ENCODE peak calls at places on chromosomes 11 and 22, in seven cellular contexts. J is mesendoderm, Z is neuronal stem cell, L is IMR-90, A is trophoblast cell, D is H9, U is H1. E is an unnamed sample.

GRCh38 chr11:19344661-19345518 is 104.1 kb upstream of the E2F8 start:
- DNase-seq in A (peak), Z (peak), U (peak), D (peak), J (peak), L (peak), E (peak)

GRCh38 chr11:120168108-120168959 is 30.4 kb upstream of the TRIM29 start:
- DNase-seq in J (no peak), L (peak), U (no peak), A (peak), D (no peak), Z (no peak), E (no peak)

GRCh38 chr11:68120212-68121066 is 749 bp downstream of the CHKA start:
- DNase-seq in Z (peak), A (peak), D (peak), J (peak), U (no peak), L (peak), E (peak)

GRCh38 chr11:20226936-20227335 is 66.7 kb upstream of the DBX1 start:
- DNase-seq in D (no peak), Z (no peak), A (no peak), U (no peak), J (no peak), L (peak), E (no peak)

GRCh38 chr11:2317354-2318050 is 15.7 kb downstream of the TSPAN32 start:
- DNase-seq in L (no peak), D (no peak), J (no peak), Z (no peak), U (no peak), A (no peak), E (no peak)

GRCh38 chr22:22059476-22060002 is 77.0 kb upstream of the TOP3B start:
- DNase-seq in L (no peak), U (no peak), J (no peak), D (no peak), A (no peak), Z (no peak), E (no peak)

GRCh38 chr11:122879785-122880184 is 2.8 kb upstream of the JHY start:
- DNase-seq in J (peak), Z (no peak), A (no peak), D (peak), L (no peak), U (peak), E (no peak)

GRCh38 chr11:108960498-108960897 is 295.6 kb downstream of the DDX10 start:
- DNase-seq in A (no peak), L (no peak), Z (no peak), U (no peak), D (peak), J (peak), E (no peak)

GRCh38 chr11:72643547-72643946 is 30.7 kb downstream of the PDE2A start:
- DNase-seq in U (no peak), D (no peak), J (no peak), Z (no peak), L (no peak), A (peak), E (peak)

GRCh38 chr11:515131-515530 is 8.1 kb upstream of the RNH1 start:
- DNase-seq in L (no peak), D (no peak), A (no peak), U (no peak), J (no peak), Z (no peak), E (no peak)

GRCh38 chr11:1458340-1459218 is 28.0 kb downstream of the MOB2 start:
- DNase-seq in L (peak), D (peak), Z (peak), A (no peak), J (peak), U (no peak), E (peak)

GRCh38 chr11:119445356-119445755 is 22.4 kb upstream of the THY1 start:
- DNase-seq in A (no peak), J (no peak), Z (no peak), U (no peak), L (no peak), D (no peak), E (no peak)

GRCh38 chr11:84289381-84289906 is 1003.3 kb upstream of the CCDC90B start:
- DNase-seq in A (no peak), U (no peak), D (no peak), L (peak), J (peak), Z (no peak), E (peak)

GRCh38 chr22:21009638-21010425 is 5.1 kb upstream of the P2RX6 start:
- DNase-seq in L (peak), U (peak), Z (peak), J (peak), D (peak), A (peak), E (peak)

GRCh38 chr11:121063728-121064127 is 37.3 kb upstream of the TECTA start:
- DNase-seq in D (no peak), U (no peak), L (no peak), J (peak), Z (no peak), A (no peak), E (no peak)

GRCh38 chr22:38056969-38057841 is at the start of gene PICK1:
- DNase-seq in L (peak), Z (peak), J (peak), U (peak), A (peak), D (peak), E (peak)

GRCh38 chr11:131865860-131866259 is 495.4 kb downstream of the NTM start:
- DNase-seq in D (no peak), A (no peak), J (no peak), U (no peak), L (no peak), Z (no peak), E (no peak)

GRCh38 chr11:62264004-62264403 is 6.0 kb upstream of the SCGB2A2 start:
- DNase-seq in U (no peak), Z (no peak), L (peak), A (no peak), D (no peak), J (no peak), E (no peak)

GRCh38 chr22:41264408-41264941 is 21.5 kb downstream of the RANGAP1 start:
- DNase-seq in D (no peak), A (peak), Z (no peak), J (no peak), U (no peak), L (no peak), E (no peak)

GRCh38 chr22:29195118-29195963 is 10.4 kb upstream of the EMID1 start:
- DNase-seq in U (no peak), A (no peak), Z (no peak), D (no peak), J (peak), L (no peak), E (peak)

GRCh38 chr11:57751676-57752253 is at the start of gene BTBD18:
- DNase-seq in D (peak), A (peak), U (peak), J (peak), Z (no peak), L (peak), E (peak)

GRCh38 chr11:115993613-115994012 is 489.4 kb upstream of the CADM1 start:
- DNase-seq in L (no peak), A (no peak), J (no peak), Z (no peak), D (no peak), U (no peak), E (no peak)

DNA sequence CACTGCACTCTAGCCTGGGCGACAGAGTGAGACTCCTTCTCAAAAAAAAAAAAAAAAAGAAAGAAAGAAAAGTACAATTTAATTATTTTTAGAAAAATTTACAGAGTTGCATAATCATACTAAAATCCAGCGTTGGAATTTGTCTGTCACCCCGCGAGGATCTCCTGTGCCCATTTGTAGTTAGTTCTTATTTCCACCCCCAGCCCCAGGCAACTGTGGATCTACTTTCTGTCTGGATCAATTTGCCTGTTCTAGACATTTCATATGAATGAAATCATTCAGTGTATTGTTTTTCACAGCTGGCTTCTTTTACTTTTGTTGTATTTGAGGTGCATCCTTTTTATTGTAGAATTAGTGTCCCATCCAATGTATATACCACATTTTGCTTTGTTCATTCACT is 102.6 kb upstream of the RASSF10 start:
- DNase-seq in J (no peak), U (no peak), A (no peak), D (no peak), Z (no peak), L (no peak), E (no peak)
- H3K23ac ChIP-seq in J (no peak), U (no peak), A (no peak), D (no peak), Z (no peak), L (no peak), E (no peak)

GRCh38 chr22:27493797-27494196 is 307.8 kb downstream of the MN1 start:
- DNase-seq in L (no peak), U (no peak), Z (no peak), J (no peak), D (no peak), A (no peak), E (no peak)
- H3K23ac ChIP-seq in L (no peak), U (no peak), Z (no peak), J (no peak), D (no peak), A (no peak), E (no peak)

GRCh38 chr22:46701262-46701661 is 36.8 kb downstream of the CERK start:
- DNase-seq in U (no peak), A (no peak), L (no peak), Z (no peak), J (no peak), D (no peak), E (no peak)

GRCh38 chr22:46707305-46707704 is 30.7 kb downstream of the CERK start:
- DNase-seq in J (no peak), L (no peak), U (no peak), D (no peak), A (no peak), Z (no peak), E (no peak)

GRCh38 chr22:46703166-46703995 is 34.7 kb downstream of the CERK start:
- DNase-seq in U (no peak), J (no peak), D (no peak), L (no peak), A (no peak), Z (no peak), E (no peak)

GRCh38 chr22:46706060-46706459 is 32.0 kb downstream of the CERK start:
- DNase-seq in J (no peak), D (no peak), U (no peak), Z (no peak), L (no peak), A (no peak), E (no peak)

DNA sequence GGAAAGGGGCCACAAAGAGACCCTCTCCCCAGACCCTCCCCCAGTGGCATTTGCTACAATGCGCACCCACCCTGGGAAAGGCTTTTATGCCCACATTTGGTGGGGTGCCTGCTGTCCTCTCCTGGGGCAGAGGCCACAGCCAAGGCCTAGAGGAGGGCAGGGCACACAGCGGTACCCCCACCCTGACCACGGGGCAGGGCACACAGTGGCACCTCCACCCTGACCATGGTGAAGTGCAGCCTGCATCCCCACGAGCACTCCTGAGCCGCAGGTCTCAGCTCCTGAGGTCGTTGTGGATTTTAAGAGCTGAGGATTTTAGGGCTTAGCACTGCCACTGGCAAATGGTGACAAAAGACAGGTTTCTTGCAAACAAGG is 34.1 kb downstream of the CERK start:
- DNase-seq in J (no peak), A (no peak), U (no peak), D (no peak), Z (no peak), L (no peak), E (no peak)
- H3K23ac ChIP-seq in J (no peak), A (no peak), U (no peak), D (no peak), Z (no peak), L (no peak), E (no peak)

GRCh38 chr11:70397336-70397982 is 870 bp upstream of the CTTN start:
- DNase-seq in L (peak), J (peak), D (peak), Z (no peak), A (no peak), U (peak), E (no peak)
- H3K23ac ChIP-seq in L (peak), J (no peak), D (no peak), Z (no peak), A (no peak), U (no peak), E (no peak)

GRCh38 chr22:44574057-44574456 is 76.0 kb upstream of the RTL6 start:
- DNase-seq in D (no peak), J (no peak), L (peak), A (no peak), Z (no peak), U (no peak), E (no peak)
- H3K23ac ChIP-seq in D (no peak), J (no peak), L (no peak), A (no peak), Z (no peak), U (no peak), E (no peak)